ENCODE peak calls at places on chromosomes 6 and 20, in four cellular contexts. One of them, this sample, is unnamed.

GRCh38 chr20:32506721-32507120 is 78.4 kb downstream of the NOL4L start:
- DNase-seq in GM23338: peak; percentile 54
- DNase-seq in foreskin keratinocyte: no peak
- DNase-seq in endodermal cell: peak; percentile 95
- DNase-seq in this sample: no peak

GRCh38 chr20:47620808-47621805 is 119.4 kb downstream of the NCOA3 start:
- DNase-seq in foreskin keratinocyte: no peak
- DNase-seq in GM23338: peak; percentile 75
- DNase-seq in endodermal cell: no peak
- DNase-seq in this sample: no peak

GRCh38 chr20:34562643-34563042 is 4.1 kb downstream of the MAP1LC3A start:
- DNase-seq in GM23338: peak; percentile 69
- DNase-seq in foreskin keratinocyte: no peak
- DNase-seq in endodermal cell: peak; percentile 81
- DNase-seq in this sample: no peak

GRCh38 chr6:487956-488355 is 96.4 kb downstream of the IRF4 start:
- DNase-seq in GM23338: no peak
- DNase-seq in endodermal cell: no peak
- DNase-seq in foreskin keratinocyte: no peak
- DNase-seq in this sample: no peak

GRCh38 chr6:116047173-116047933 is 13.3 kb downstream of the FRK start:
- DNase-seq in GM23338: no peak
- DNase-seq in endodermal cell: no peak
- DNase-seq in foreskin keratinocyte: no peak
- DNase-seq in this sample: no peak

GRCh38 chr20:8299921-8300320 is 167.9 kb downstream of the PLCB1 start:
- DNase-seq in GM23338: no peak
- DNase-seq in endodermal cell: no peak
- DNase-seq in foreskin keratinocyte: no peak
- DNase-seq in this sample: no peak

GRCh38 chr6:85866373-85866740 is 223.7 kb upstream of the SYNCRIP start:
- DNase-seq in endodermal cell: no peak
- DNase-seq in GM23338: no peak
- DNase-seq in foreskin keratinocyte: peak; percentile 2
- DNase-seq in this sample: no peak

GRCh38 chr20:64065973-64066341 is 3.0 kb downstream of the TCEA2 start:
- DNase-seq in foreskin keratinocyte: no peak
- DNase-seq in endodermal cell: peak; percentile 80
- DNase-seq in GM23338: peak; percentile 70
- DNase-seq in this sample: no peak

GRCh38 chr6:22145823-22146379 is 150.9 kb downstream of the PRL start:
- DNase-seq in foreskin keratinocyte: no peak
- DNase-seq in endodermal cell: peak; percentile 73
- DNase-seq in GM23338: peak; percentile 69
- DNase-seq in this sample: no peak
- TF ChIP-seq CTCF in foreskin keratinocyte: peak; percentile 39
- TF ChIP-seq CTCF in endodermal cell: no peak
- TF ChIP-seq CTCF in GM23338: peak; percentile 9
- TF ChIP-seq CTCF in this sample: no peak

GRCh38 chr20:60255426-60255825 is 297.2 kb downstream of the CDH26 start:
- DNase-seq in endodermal cell: no peak
- DNase-seq in foreskin keratinocyte: no peak
- DNase-seq in GM23338: no peak
- DNase-seq in this sample: no peak
- TF ChIP-seq CTCF in endodermal cell: no peak
- TF ChIP-seq CTCF in foreskin keratinocyte: no peak
- TF ChIP-seq CTCF in GM23338: no peak
- TF ChIP-seq CTCF in this sample: no peak

DNA sequence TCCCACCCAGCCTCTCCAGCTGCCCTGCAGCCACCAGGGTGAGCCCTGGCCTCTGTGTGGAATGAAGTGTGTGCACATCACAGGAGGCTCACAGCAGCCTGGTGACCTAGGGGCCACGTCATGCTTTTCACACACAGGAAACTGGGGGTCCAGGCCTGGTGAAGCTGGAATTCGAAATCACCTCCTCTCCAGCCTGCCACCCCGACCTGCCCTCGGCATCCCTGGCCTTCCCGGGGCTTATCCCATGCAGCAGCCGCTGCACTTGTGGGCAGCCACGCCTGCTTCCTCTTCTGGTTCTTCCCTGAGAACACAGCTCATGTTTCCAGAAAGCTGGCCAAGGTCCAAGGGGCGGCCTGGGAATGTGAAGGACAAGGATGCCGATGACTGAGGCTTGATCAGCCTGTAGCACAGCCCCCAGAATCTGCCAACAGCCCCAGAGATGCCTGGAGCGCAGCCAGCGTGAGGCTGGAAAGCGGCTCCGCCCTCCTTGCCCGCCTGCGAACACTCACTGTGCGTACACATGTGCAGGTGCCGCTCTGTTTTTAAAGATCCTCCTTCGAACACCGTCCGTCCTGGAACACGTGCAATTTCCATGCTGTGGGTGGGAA is 4.2 kb upstream of the NTSR1 start:
- DNase-seq in foreskin keratinocyte: peak; percentile 83
- DNase-seq in endodermal cell: no peak
- DNase-seq in GM23338: no peak
- DNase-seq in this sample: no peak
- TF ChIP-seq CTCF in foreskin keratinocyte: peak; percentile 9
- TF ChIP-seq CTCF in endodermal cell: no peak
- TF ChIP-seq CTCF in GM23338: no peak
- TF ChIP-seq CTCF in this sample: no peak

GRCh38 chr6:7899046-7899888 is 11.3 kb downstream of the TXNDC5 start:
- DNase-seq in GM23338: peak; percentile 22
- DNase-seq in endodermal cell: peak; percentile 72
- DNase-seq in foreskin keratinocyte: no peak
- DNase-seq in this sample: no peak
- TF ChIP-seq CTCF in GM23338: peak; percentile 46
- TF ChIP-seq CTCF in endodermal cell: peak; percentile 61
- TF ChIP-seq CTCF in foreskin keratinocyte: peak; percentile 19
- TF ChIP-seq CTCF in this sample: peak; percentile 35

GRCh38 chr6:87281426-87281825 is 41.0 kb upstream of the SMIM8 start:
- DNase-seq in endodermal cell: no peak
- DNase-seq in GM23338: peak; percentile 13
- DNase-seq in foreskin keratinocyte: no peak
- DNase-seq in this sample: no peak

GRCh38 chr6:87274660-87275273 is 47.6 kb upstream of the SMIM8 start:
- DNase-seq in GM23338: no peak
- DNase-seq in endodermal cell: no peak
- DNase-seq in foreskin keratinocyte: no peak
- DNase-seq in this sample: no peak

GRCh38 chr6:87276624-87277023 is 45.8 kb upstream of the SMIM8 start:
- DNase-seq in foreskin keratinocyte: no peak
- DNase-seq in endodermal cell: no peak
- DNase-seq in GM23338: no peak
- DNase-seq in this sample: no peak

GRCh38 chr6:87279051-87279595 is 43.3 kb upstream of the SMIM8 start:
- DNase-seq in foreskin keratinocyte: no peak
- DNase-seq in GM23338: no peak
- DNase-seq in endodermal cell: no peak
- DNase-seq in this sample: no peak

GRCh38 chr6:87277123-87277522 is 45.3 kb upstream of the SMIM8 start:
- DNase-seq in GM23338: no peak
- DNase-seq in endodermal cell: no peak
- DNase-seq in foreskin keratinocyte: no peak
- DNase-seq in this sample: no peak
- TF ChIP-seq CTCF in GM23338: peak; percentile 43
- TF ChIP-seq CTCF in endodermal cell: peak; percentile 42
- TF ChIP-seq CTCF in foreskin keratinocyte: peak; percentile 64
- TF ChIP-seq CTCF in this sample: peak; percentile 45

GRCh38 chr20:50788045-50788867 is 6.6 kb upstream of the BCAS4 start:
- DNase-seq in foreskin keratinocyte: peak; percentile 10
- DNase-seq in GM23338: no peak
- DNase-seq in endodermal cell: peak; percentile 56
- DNase-seq in this sample: no peak
- TF ChIP-seq CTCF in foreskin keratinocyte: peak; percentile 81
- TF ChIP-seq CTCF in GM23338: peak; percentile 63
- TF ChIP-seq CTCF in endodermal cell: peak; percentile 60
- TF ChIP-seq CTCF in this sample: peak; percentile 48

DNA sequence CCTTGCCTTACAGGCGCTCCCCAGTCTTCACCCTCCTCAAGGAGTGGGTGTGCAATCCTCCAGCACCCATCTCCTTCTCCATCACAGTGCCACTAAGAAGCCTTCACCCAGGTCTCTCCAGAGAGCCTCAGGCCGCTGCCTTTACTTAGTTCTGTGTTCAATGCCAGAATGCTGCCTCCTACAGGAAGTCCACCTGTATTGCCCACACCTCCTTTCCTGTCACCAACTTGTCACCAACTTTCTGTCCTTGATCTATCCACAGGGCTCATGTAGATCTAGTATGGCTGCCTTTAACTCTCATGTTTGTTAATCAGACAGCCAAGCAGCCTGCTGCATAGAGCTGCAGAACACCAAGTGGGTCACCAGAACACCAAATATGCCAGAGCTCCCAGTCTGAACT is 546 bp upstream of the LST1 start:
- DNase-seq in GM23338: peak; percentile 81
- DNase-seq in foreskin keratinocyte: no peak
- DNase-seq in endodermal cell: peak; percentile 77
- DNase-seq in this sample: no peak
- TF ChIP-seq CTCF in GM23338: peak; percentile 81
- TF ChIP-seq CTCF in foreskin keratinocyte: peak; percentile 53
- TF ChIP-seq CTCF in endodermal cell: peak; percentile 76
- TF ChIP-seq CTCF in this sample: peak; percentile 47

This sample was measured in progenitor cell of endocrine pancreas.